ENCODE peak calls at places on chromosomes 5 and 9, in five cellular contexts. U, X, D, Q and R are unnamed samples.

GRCh38 chr9:20604561-20604960 is 17.7 kb downstream of the MLLT3 start:
- DNase-seq in U (no peak), X (no peak), D (no peak), Q (no peak), R (no peak)

GRCh38 chr5:38463634-38464521 is 92.6 kb downstream of the LIFR start:
- DNase-seq in U (no peak), X (no peak), D (no peak), Q (no peak), R (no peak)

GRCh38 chr5:115686692-115687054 is 60.8 kb upstream of the TMED7 start:
- DNase-seq in U (no peak), X (no peak), D (no peak), Q (no peak), R (no peak)

GRCh38 chr5:74205745-74206570 is 434.6 kb downstream of the ENC1 start:
- DNase-seq in U (no peak), X (no peak), D (no peak), Q (no peak), R (no peak)

GRCh38 chr9:84297162-84297821 is 43.3 kb downstream of the SLC28A3 start:
- DNase-seq in U (no peak), X (no peak), D (no peak), Q (no peak), R (no peak)

GRCh38 chr5:112529525-112529924 is 110.4 kb upstream of the EPB41L4A start:
- DNase-seq in U (no peak), X (peak; percentile 54), D (no peak), Q (peak; percentile 14), R (no peak)

GRCh38 chr5:11588803-11589202 is 315.4 kb downstream of the CTNND2 start:
- DNase-seq in U (peak; percentile 69), X (peak; percentile 38), D (no peak), Q (peak; percentile 14), R (no peak)

GRCh38 chr5:56123531-56124243 is 109.4 kb downstream of the ANKRD55 start:
- DNase-seq in U (peak; percentile 57), X (peak; percentile 69), D (no peak), Q (no peak), R (no peak)

GRCh38 chr9:73230257-73230656 is 78.6 kb downstream of the ANXA1 start:
- DNase-seq in U (no peak), X (no peak), D (no peak), Q (no peak), R (no peak)

GRCh38 chr5:175567954-175568353 is 89.6 kb downstream of the SFXN1 start:
- DNase-seq in U (no peak), X (no peak), D (no peak), Q (no peak), R (no peak)

GRCh38 chr5:143913008-143913752 is 101.2 kb downstream of the HMHB1 start:
- DNase-seq in U (no peak), X (no peak), D (no peak), Q (no peak), R (no peak)